ENCODE peak calls at places on chromosomes 1 and 21, in six cellular contexts. R is NCI-H2107, Q is pancreas, G is mesenteric fat pad, H is M059J, T is GM23248. P is an unnamed sample.

GRCh38 chr1:180926164-180926981 is 13.7 kb downstream of the KIAA1614 start:
- DNase-seq in H (peak), Q (no peak), R (no peak), T (peak), G (no peak), P (peak)

GRCh38 chr1:238900334-238900865 is 486.0 kb upstream of the CHRM3 start:
- DNase-seq in T (no peak), H (no peak), Q (no peak), G (no peak), R (no peak), P (no peak)

GRCh38 chr1:82979593-82980230 is 1019.2 kb downstream of the TTLL7 start:
- DNase-seq in T (no peak), Q (no peak), H (no peak), R (peak), G (no peak), P (no peak)

GRCh38 chr1:169156537-169156936 is 50.0 kb downstream of the ATP1B1 start:
- DNase-seq in R (no peak), Q (no peak), G (no peak), H (no peak), T (no peak), P (no peak)

GRCh38 chr1:197469620-197470210 is 201.7 kb downstream of the CRB1 start:
- DNase-seq in T (no peak), H (no peak), G (no peak), Q (no peak), R (no peak), P (no peak)

GRCh38 chr21:25896657-25897056 is 161.9 kb downstream of the GABPA start:
- DNase-seq in G (no peak), R (no peak), H (no peak), T (no peak), Q (no peak), P (no peak)

GRCh38 chr1:93753766-93754763 is 72.4 kb upstream of the BCAR3 start:
- DNase-seq in T (peak), H (peak), Q (no peak), G (no peak), R (no peak), P (peak)

GRCh38 chr1:8674912-8675311 is 142.5 kb downstream of the RERE start:
- DNase-seq in H (peak), R (no peak), Q (no peak), T (peak), G (no peak), P (no peak)

GRCh38 chr1:23554481-23555224 is 4.6 kb downstream of the ID3 start:
- DNase-seq in R (peak), Q (peak), G (peak), H (peak), T (peak), P (peak)

GRCh38 chr1:223712184-223712855 is at the start of gene CAPN2:
- DNase-seq in G (peak), H (peak), T (peak), R (peak), Q (peak), P (peak)

GRCh38 chr1:245168090-245168489 is 13.3 kb downstream of the KIF26B start:
- DNase-seq in H (no peak), R (no peak), T (no peak), Q (peak), G (no peak), P (no peak)

GRCh38 chr1:99685516-99686180 is 39.7 kb downstream of the PALMD start:
- DNase-seq in Q (peak), T (peak), G (no peak), H (peak), R (peak), P (peak)

GRCh38 chr1:52476943-52477342 is 72.5 kb downstream of the PRPF38A start:
- DNase-seq in T (no peak), G (no peak), H (no peak), R (no peak), Q (no peak), P (no peak)

GRCh38 chr1:58584082-58584895 is 7.2 kb upstream of the TACSTD2 start:
- DNase-seq in R (no peak), H (peak), T (peak), Q (peak), G (no peak), P (peak)

GRCh38 chr1:61207416-61207815 is 125.1 kb downstream of the NFIA start:
- DNase-seq in H (no peak), G (no peak), Q (no peak), R (no peak), T (no peak), P (no peak)

GRCh38 chr1:79128726-79129125 is 122.2 kb upstream of the ADGRL4 start:
- DNase-seq in T (peak), G (no peak), Q (no peak), H (peak), R (no peak), P (no peak)

GRCh38 chr1:230194525-230194924 is 127.5 kb downstream of the GALNT2 start:
- DNase-seq in H (no peak), G (no peak), T (no peak), R (no peak), Q (no peak), P (no peak)

GRCh38 chr1:25848531-25848930 is 10.7 kb downstream of the AUNIP start:
- DNase-seq in H (no peak), R (no peak), G (no peak), T (no peak), Q (no peak), P (no peak)

GRCh38 chr1:39615086-39615662 is 24.3 kb downstream of the HEYL start:
- DNase-seq in R (no peak), H (no peak), Q (no peak), T (no peak), G (no peak), P (no peak)

GRCh38 chr1:234849824-234850223 is 239.8 kb upstream of the IRF2BP2 start:
- DNase-seq in G (no peak), R (no peak), H (peak), Q (no peak), T (peak), P (no peak)

GRCh38 chr1:155569988-155570592 is 7.5 kb upstream of the ASH1L start:
- DNase-seq in T (peak), H (peak), Q (no peak), G (no peak), R (no peak), P (no peak)

GRCh38 chr1:84361796-84362195 is 36.5 kb upstream of the DNASE2B start:
- DNase-seq in R (no peak), H (peak), T (peak), Q (no peak), G (no peak), P (no peak)

GRCh38 chr1:13623021-13623637 is 39.5 kb downstream of the PDPN start:
- DNase-seq in G (no peak), Q (no peak), R (no peak), H (no peak), T (no peak), P (no peak)

GRCh38 chr1:227888404-227889046 is 59.2 kb downstream of the WNT9A start:
- DNase-seq in H (no peak), T (no peak), G (peak), R (no peak), Q (no peak), P (no peak)